ENCODE peak calls at places on chromosomes 13 and 19, in five cellular contexts. G is left ventricle myocardium inferior, K is cardiac muscle cell, S is tibial artery, T is neural crest cell. I is an unnamed sample.

GRCh38 chr13:38922170-38922569 is 68.5 kb downstream of the STOML3 start:
- DNase-seq in G (no peak), K (no peak), S (no peak), T (no peak), I (no peak)

GRCh38 chr19:55206664-55207500 is 2.4 kb downstream of the PTPRH start:
- DNase-seq in G (peak), K (peak), S (no peak), T (peak), I (peak)

GRCh38 chr19:33866696-33867095 is 70.0 kb downstream of the KCTD15 start:
- DNase-seq in G (no peak), K (no peak), S (no peak), T (no peak), I (peak)

GRCh38 chr13:105982219-105982618 is 553.2 kb downstream of the EFNB2 start:
- DNase-seq in G (no peak), K (no peak), S (no peak), T (no peak), I (no peak)

GRCh38 chr19:43779820-43780219 is 953 bp downstream of the KCNN4 start:
- DNase-seq in G (no peak), K (no peak), S (no peak), T (no peak), I (no peak)

GRCh38 chr19:34313188-34313587 is 51.8 kb upstream of the GPI start:
- DNase-seq in G (no peak), K (peak), S (no peak), T (no peak), I (no peak)

GRCh38 chr13:43333176-43333575 is 309.8 kb downstream of the DNAJC15 start:
- DNase-seq in G (no peak), K (no peak), S (no peak), T (no peak), I (no peak)

GRCh38 chr19:29844891-29845575 is 33.2 kb downstream of the CCNE1 start:
- DNase-seq in G (peak), K (peak), S (peak), T (peak), I (peak)

GRCh38 chr13:99614465-99614885 is 113.2 kb downstream of the TM9SF2 start:
- DNase-seq in G (no peak), K (peak), S (no peak), T (no peak), I (no peak)

GRCh38 chr13:76711515-76712182 is 174.6 kb downstream of the KCTD12 start:
- DNase-seq in G (no peak), K (peak), S (peak), T (no peak), I (no peak)

GRCh38 chr19:50494186-50495019 is 16.6 kb downstream of the JOSD2 start:
- DNase-seq in G (no peak), K (no peak), S (no peak), T (no peak), I (no peak)

GRCh38 chr13:112943309-112944125 is 25.5 kb upstream of the MCF2L start:
- DNase-seq in G (peak), K (peak), S (no peak), T (peak), I (peak)

GRCh38 chr19:35042056-35042730 is 672 bp downstream of the HPN start:
- DNase-seq in G (no peak), K (no peak), S (no peak), T (no peak), I (no peak)

GRCh38 chr19:51901860-51902259 is 3.0 kb downstream of the ZNF649 start:
- DNase-seq in G (no peak), K (no peak), S (no peak), T (no peak), I (no peak)

GRCh38 chr19:51903192-51903591 is 1.6 kb downstream of the ZNF649 start:
- DNase-seq in G (no peak), K (no peak), S (no peak), T (no peak), I (no peak)

DNA sequence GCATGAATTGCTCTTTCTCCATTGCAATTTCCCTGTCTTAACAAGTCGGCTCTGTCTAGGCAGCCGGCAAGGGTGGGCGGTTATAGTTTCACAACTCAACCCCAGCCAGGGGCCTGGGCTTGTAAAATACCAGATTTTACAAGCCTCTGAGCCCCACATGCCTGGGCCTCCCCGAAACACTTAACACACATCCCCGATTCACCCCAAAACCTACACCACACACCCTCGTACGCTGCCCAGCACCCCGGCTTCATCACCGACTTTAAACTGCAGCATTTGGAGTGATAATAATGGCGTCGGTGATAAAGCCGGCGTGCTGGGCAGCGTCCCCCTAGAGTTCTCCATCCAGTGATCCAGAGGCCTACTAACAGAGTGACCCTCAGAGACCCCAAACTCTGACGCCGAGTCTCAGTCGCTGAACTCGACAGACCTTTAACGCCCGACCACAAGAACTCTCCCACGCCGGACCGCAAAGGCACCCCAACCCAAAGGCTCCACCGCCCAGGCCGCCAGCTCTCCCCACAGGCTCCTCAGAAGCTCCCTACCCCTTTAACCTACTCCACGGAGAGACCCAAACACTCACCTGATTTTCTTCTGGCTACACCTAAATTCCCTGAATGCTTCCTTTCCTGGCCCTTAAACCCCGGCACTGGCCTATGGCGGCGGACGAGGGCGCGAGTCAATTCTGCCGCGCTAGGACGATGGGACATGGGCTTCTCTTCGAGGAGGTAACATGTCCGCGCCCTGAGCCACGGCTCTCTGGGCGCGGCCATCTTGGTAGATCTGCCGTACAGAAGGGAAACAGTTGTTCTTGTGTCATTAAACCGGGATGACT is at the start of gene ZNF649:
- DNase-seq in G (peak), K (peak), S (peak), T (peak), I (peak)
- TF ChIP-seq CTCF in G (peak), K (peak), S (no peak), T (peak), I (no peak)

DNA sequence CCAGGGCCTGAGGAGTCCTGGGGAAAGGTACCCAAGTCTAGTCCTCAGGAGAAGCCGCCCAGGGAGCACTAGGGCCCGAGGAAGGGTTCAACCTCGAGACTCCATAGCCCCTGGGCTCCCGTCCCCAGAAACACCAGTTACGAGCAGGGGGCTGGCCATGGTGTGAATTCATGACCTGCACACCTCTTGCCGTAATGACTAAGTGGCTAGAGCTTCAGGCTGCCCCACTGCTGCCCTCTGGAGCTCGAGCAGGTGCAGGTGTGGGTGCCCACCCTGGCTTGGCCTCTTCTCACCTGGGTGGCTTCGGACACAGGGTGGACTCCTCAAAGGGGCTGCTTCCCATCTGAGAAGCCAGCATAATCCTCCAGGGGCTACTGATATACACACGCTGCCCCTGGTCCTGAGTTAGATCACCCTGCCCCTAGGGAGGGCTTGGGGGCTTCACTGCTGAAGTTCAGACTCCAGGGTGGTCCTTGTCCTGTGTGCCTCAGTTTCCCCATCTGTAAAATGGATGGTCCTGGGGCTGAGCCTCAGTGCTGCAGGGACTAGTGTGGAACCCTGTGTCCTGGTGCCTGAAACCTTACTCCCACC is 13.6 kb downstream of the SPC24 start:
- DNase-seq in G (no peak), K (no peak), S (no peak), T (no peak), I (no peak)
- TF ChIP-seq CTCF in G (peak), K (no peak), S (no peak), T (no peak), I (no peak)

DNA sequence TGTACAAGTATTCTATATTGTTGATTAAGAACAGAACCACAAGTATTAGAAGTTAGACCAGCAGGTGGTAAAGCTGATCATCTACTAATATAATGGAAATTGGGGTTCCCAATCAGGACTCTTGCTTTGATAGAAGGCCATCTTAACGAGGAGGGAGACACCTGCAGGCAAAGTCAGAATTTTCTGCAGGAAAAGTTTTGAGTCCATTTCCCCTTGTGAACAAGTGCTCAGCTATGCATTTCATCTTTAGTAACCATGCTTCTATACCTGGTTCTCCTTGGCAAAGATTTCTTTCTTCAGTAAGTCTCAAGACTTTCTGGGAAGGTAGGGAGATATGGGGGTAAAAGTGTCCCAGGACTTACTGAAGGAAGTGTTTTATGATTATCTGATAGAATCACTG is 36.1 kb upstream of the USPL1 start:
- DNase-seq in G (no peak), K (peak), S (no peak), T (no peak), I (no peak)
- TF ChIP-seq CTCF in G (no peak), K (peak), S (no peak), T (peak), I (no peak)

GRCh38 chr13:26973281-26973680 is 198.3 kb downstream of the USP12 start:
- DNase-seq in G (no peak), K (no peak), S (no peak), T (no peak), I (no peak)

GRCh38 chr13:26968431-26969335 is 202.9 kb downstream of the USP12 start:
- DNase-seq in G (no peak), K (peak), S (no peak), T (no peak), I (no peak)

GRCh38 chr13:26973946-26974345 is 197.7 kb downstream of the USP12 start:
- DNase-seq in G (no peak), K (no peak), S (no peak), T (no peak), I (no peak)

GRCh38 chr13:26976336-26976735 is 195.3 kb downstream of the USP12 start:
- DNase-seq in G (no peak), K (no peak), S (no peak), T (no peak), I (no peak)

GRCh38 chr13:26971990-26972888 is 199.4 kb downstream of the USP12 start:
- DNase-seq in G (no peak), K (peak), S (no peak), T (no peak), I (no peak)
- TF ChIP-seq CTCF in G (peak), K (peak), S (no peak), T (peak), I (no peak)

DNA sequence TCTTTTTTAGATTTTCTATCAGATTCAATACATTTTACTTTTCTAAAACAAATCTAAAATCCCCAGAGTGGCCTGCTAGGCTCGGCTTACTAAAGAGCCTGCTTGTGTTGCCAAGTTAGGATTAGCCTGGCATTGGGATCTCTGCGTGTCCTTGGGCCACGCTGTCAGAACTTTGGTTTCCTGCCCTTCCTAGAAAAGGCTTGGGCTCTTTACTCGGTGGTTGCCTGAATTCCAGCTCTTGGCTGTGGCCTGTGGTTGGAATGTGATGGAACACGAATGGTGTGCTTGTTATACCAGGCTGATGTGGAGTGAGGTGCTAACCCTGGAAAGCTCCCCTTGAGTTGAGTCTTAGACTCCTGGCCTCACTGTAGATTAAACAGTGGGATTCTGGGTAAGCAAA is 8.5 kb downstream of the SPATA13 start:
- DNase-seq in G (no peak), K (no peak), S (no peak), T (no peak), I (no peak)
- TF ChIP-seq CTCF in G (no peak), K (no peak), S (no peak), T (no peak), I (no peak)

GRCh38 chr19:12564016-12564664 is 12.9 kb upstream of the ZNF564 start:
- DNase-seq in G (peak), K (peak), S (peak), T (peak), I (peak)
- TF ChIP-seq CTCF in G (peak), K (peak), S (peak), T (peak), I (peak)